ENCODE peak calls at places on chromosomes 3 and 15, in seven cellular contexts. Z is fibroblast of lung, Q is dorsolateral prefrontal cortex, B is cardiac muscle cell, H is progenitor cell of endocrine pancreas, Y is HFFc6, M is endodermal cell. E is an unnamed sample.

GRCh38 chr3:187773963-187774789 is 28.9 kb upstream of the BCL6 start:
- DNase-seq in H (no peak), B (no peak), Y (no peak), M (no peak), Z (no peak), Q (no peak), E (no peak)

GRCh38 chr3:168095611-168096209 is at the start of gene GOLIM4:
- DNase-seq in M (peak), Z (peak), Y (peak), H (peak), B (peak), Q (peak), E (peak)

GRCh38 chr3:113088616-113089015 is 97.8 kb downstream of the GTPBP8 start:
- DNase-seq in Y (no peak), Z (no peak), B (no peak), Q (no peak), H (no peak), M (no peak), E (no peak)

GRCh38 chr3:88668180-88668579 is 439.2 kb upstream of the EPHA3 start:
- DNase-seq in H (no peak), B (no peak), M (no peak), Q (no peak), Y (no peak), Z (no peak), E (no peak)

GRCh38 chr3:178381555-178381954 is 154.7 kb upstream of the KCNMB2 start:
- DNase-seq in Q (no peak), H (no peak), B (no peak), Z (peak), Y (peak), M (no peak), E (no peak)

GRCh38 chr3:194161181-194162045 is 25.5 kb downstream of the HES1 start:
- DNase-seq in Z (no peak), Y (no peak), Q (no peak), H (peak), M (peak), B (no peak), E (no peak)

GRCh38 chr3:152403632-152404066 is 134.9 kb downstream of the MBNL1 start:
- DNase-seq in Z (peak), H (no peak), M (no peak), Q (peak), B (peak), Y (no peak), E (no peak)

GRCh38 chr3:149152420-149152819 is 23.0 kb downstream of the HPS3 start:
- DNase-seq in Z (peak), Q (no peak), B (no peak), H (no peak), Y (no peak), M (no peak), E (no peak)

GRCh38 chr15:50144342-50145120 is 25.5 kb upstream of the ATP8B4 start:
- DNase-seq in H (no peak), M (no peak), Q (no peak), Z (peak), B (no peak), Y (no peak), E (no peak)

GRCh38 chr15:57640935-57641682 is 49.4 kb downstream of the MYZAP start:
- DNase-seq in M (peak), B (peak), Y (no peak), Q (peak), Z (peak), H (no peak), E (no peak)

GRCh38 chr15:47652853-47653243 is 64.5 kb upstream of the SEMA6D start:
- DNase-seq in M (no peak), B (no peak), Y (no peak), H (no peak), Z (no peak), Q (no peak), E (no peak)

GRCh38 chr15:90869601-90870353 is 1.4 kb downstream of the FURIN start:
- DNase-seq in Y (peak), Q (peak), Z (peak), H (no peak), B (peak), M (peak), E (no peak)

GRCh38 chr3:12748477-12748876 is 10.6 kb downstream of the TMEM40 start:
- DNase-seq in B (no peak), M (no peak), Y (no peak), Q (no peak), Z (no peak), H (no peak), E (no peak)

GRCh38 chr15:93722165-93722564 is 509.2 kb upstream of the MCTP2 start:
- DNase-seq in M (no peak), Z (no peak), Y (no peak), H (no peak), B (no peak), Q (no peak), E (no peak)

GRCh38 chr3:9229325-9229724 is 20.1 kb downstream of the SRGAP3 start:
- DNase-seq in Y (no peak), Z (no peak), M (no peak), H (no peak), Q (no peak), B (no peak), E (no peak)

GRCh38 chr15:67126551-67127333 is 61.3 kb downstream of the SMAD3 start:
- DNase-seq in M (peak), Z (no peak), H (no peak), Y (no peak), Q (no peak), B (no peak), E (no peak)

GRCh38 chr3:139982404-139982803 is 47.4 kb downstream of the CLSTN2 start:
- DNase-seq in H (no peak), Z (no peak), Y (no peak), B (peak), M (no peak), Q (no peak), E (peak)

GRCh38 chr15:70535071-70535954 is 228.0 kb downstream of the UACA start:
- DNase-seq in B (no peak), Y (no peak), Q (no peak), H (no peak), M (peak), Z (no peak), E (no peak)

GRCh38 chr3:183264249-183264648 is 11.2 kb downstream of the B3GNT5 start:
- DNase-seq in Q (no peak), M (peak), H (no peak), Y (no peak), Z (no peak), B (no peak), E (no peak)

GRCh38 chr15:35519536-35520149 is 26.3 kb downstream of the DPH6 start:
- DNase-seq in M (no peak), H (no peak), B (peak), Z (peak), Y (peak), Q (no peak), E (peak)

GRCh38 chr3:184806567-184807271 is 5.2 kb upstream of the VPS8 start:
- DNase-seq in Q (no peak), H (no peak), M (no peak), Y (no peak), B (no peak), Z (no peak), E (no peak)

GRCh38 chr3:116246406-116246805 is 198.9 kb downstream of the LSAMP start:
- DNase-seq in M (no peak), Z (no peak), Y (no peak), B (no peak), Q (peak), H (no peak), E (no peak)

GRCh38 chr3:127887321-127887720 is 27.7 kb upstream of the KBTBD12 start:
- DNase-seq in H (no peak), Z (no peak), M (no peak), Q (no peak), B (no peak), Y (peak), E (no peak)

GRCh38 chr3:30130391-30130790 is 476.0 kb upstream of the TGFBR2 start:
- DNase-seq in B (no peak), Y (no peak), Q (no peak), M (no peak), H (no peak), Z (no peak), E (no peak)

GRCh38 chr3:17136251-17136721 is 251.5 kb downstream of the PLCL2 start:
- DNase-seq in B (peak), H (no peak), Z (no peak), Q (no peak), Y (no peak), M (no peak), E (no peak)

DNA sequence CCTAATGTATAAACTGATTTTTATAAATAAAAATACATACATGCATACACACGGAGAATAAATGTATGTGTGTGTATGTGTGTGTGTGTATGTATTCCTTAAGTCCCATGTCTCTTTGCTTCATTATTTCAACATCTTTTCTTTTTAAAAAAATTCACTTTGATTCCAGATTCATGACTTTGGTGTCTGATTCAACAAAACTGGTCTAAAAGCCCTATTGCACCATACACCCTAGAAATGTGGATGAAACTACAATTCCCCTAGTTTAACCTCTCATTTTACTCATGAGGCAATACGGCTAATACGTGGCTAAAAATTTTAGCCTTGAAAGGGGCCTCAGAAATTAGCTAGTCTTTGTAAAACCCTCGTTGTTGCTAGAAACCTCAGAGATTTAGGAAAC is 228.1 kb downstream of the ADAMTS9 start:
- DNase-seq in B (no peak), H (no peak), M (no peak), Q (no peak), Y (no peak), Z (peak), E (no peak)
- TF ChIP-seq CTCF in B (no peak), H (no peak), M (no peak), Q (no peak), Y (no peak), Z (no peak), E (no peak)

DNA sequence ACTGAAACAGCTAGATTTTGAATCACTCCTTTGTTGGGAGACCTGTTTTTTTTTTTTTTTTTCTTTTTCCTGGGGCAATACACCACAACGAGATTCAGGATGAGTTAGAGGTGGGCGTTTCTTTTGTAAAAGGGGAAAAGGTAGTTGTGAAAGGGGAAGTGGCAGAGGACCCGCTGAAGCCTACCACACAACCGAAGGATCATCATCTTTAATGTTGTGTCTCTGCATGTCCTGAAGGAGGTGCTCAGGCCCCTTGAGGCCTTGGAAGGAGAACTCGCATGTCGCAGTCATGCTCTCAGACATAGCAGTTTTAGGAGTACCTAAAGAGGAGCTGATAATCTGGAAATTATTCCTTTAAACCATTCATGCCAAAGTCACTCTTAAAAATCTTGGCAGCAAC is 137.9 kb upstream of the LRIG1 start:
- DNase-seq in Q (no peak), B (no peak), Y (no peak), H (no peak), M (no peak), Z (no peak), E (no peak)
- TF ChIP-seq CTCF in Q (no peak), B (no peak), Y (no peak), H (no peak), M (peak), Z (no peak), E (peak)

GRCh38 chr3:197454014-197454413 is 101.8 kb downstream of the BDH1 start:
- DNase-seq in Z (peak), M (no peak), Q (no peak), H (no peak), B (no peak), Y (peak), E (peak)
- TF ChIP-seq CTCF in Z (no peak), M (peak), Q (peak), H (peak), B (peak), Y (peak), E (peak)

GRCh38 chr15:26073430-26074333 is 210.6 kb upstream of the ATP10A start:
- DNase-seq in B (no peak), Z (no peak), Q (no peak), H (no peak), Y (no peak), M (no peak), E (no peak)
- TF ChIP-seq CTCF in B (no peak), Z (no peak), Q (no peak), H (no peak), Y (peak), M (peak), E (no peak)

DNA sequence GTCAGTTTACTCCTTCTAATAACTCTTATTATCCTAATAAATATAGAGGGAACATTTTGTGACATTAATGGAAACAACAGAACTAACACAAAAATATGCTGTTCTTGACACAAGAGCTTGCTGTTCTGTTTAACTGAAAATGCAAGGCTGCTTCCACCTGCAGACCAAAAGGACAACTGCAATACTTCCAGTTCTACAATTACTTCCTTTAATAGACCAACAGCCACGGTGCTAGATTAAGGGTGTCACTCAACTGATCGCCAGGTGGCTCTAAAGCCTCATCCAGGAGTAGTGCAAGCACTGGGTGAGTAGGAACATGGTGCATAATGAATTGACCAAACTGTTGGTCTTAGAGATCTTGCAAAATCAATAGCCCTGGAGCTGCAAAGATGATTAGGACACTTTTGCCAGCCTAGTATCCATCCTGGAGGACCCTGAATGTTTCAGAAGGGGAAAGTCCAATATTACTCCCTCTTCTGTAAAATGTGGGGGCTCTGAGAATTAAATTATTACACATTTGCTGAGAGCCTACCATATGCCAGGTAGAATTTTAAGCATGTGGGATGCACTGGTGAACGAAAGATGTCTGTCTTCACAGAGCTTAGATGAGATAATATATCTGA is 3.6 kb upstream of the CLDN16 start:
- DNase-seq in Q (no peak), M (peak), B (peak), H (no peak), Y (peak), Z (peak), E (peak)
- TF ChIP-seq CTCF in Q (no peak), M (peak), B (peak), H (peak), Y (peak), Z (peak), E (peak)